ENCODE peak calls at places on chromosome 9, in nine cellular contexts. Q is breast epithelium, Y is fibroblast of pulmonary artery, H is dorsolateral prefrontal cortex, P is bronchial epithelial cell, L is transverse colon, T is mucosa of descending colon, D is AG10803, S is gastrocnemius medialis. R is an unnamed sample.

GRCh38 chr9:6852243-6852963 is 94.6 kb downstream of the KDM4C start:
- DNase-seq in D (peak; percentile 37), L (no peak), H (no peak), P (peak; percentile 51), Q (no peak), Y (peak; percentile 62), S (no peak), T (no peak), R (no peak)

GRCh38 chr9:94144394-94144793 is 60.1 kb downstream of the PTPDC1 start:
- DNase-seq in Y (peak; percentile 84), L (no peak), H (no peak), Q (no peak), P (no peak), T (no peak), D (peak; percentile 60), S (no peak), R (no peak)

GRCh38 chr9:86965627-86966395 is 18.5 kb upstream of the GAS1 start:
- DNase-seq in Q (no peak), S (no peak), H (no peak), P (no peak), D (peak; percentile 80), T (no peak), L (no peak), Y (peak; percentile 88), R (no peak)

GRCh38 chr9:74025402-74025894 is 471.7 kb upstream of the RORB start:
- DNase-seq in D (peak; percentile 48), S (no peak), P (peak; percentile 66), H (no peak), L (no peak), T (no peak), Q (no peak), Y (peak; percentile 22), R (no peak)

GRCh38 chr9:137836151-137836830 is 41.3 kb upstream of the CACNA1B start:
- DNase-seq in P (no peak), D (no peak), Y (no peak), L (no peak), T (no peak), H (no peak), Q (no peak), S (no peak), R (peak; percentile 76)

GRCh38 chr9:137454506-137455360 is 4.4 kb downstream of the NSMF start:
- DNase-seq in Q (no peak), S (no peak), L (peak; percentile 73), Y (no peak), D (peak; percentile 18), P (no peak), H (no peak), T (peak; percentile 80), R (peak; percentile 80)

GRCh38 chr9:101398335-101398929 is at the start of the genes MRPL50 and ZNF189:
- DNase-seq in S (peak; percentile 99), Y (peak; percentile 99), T (peak; percentile 98), L (peak; percentile 98), D (peak; percentile 99), Q (peak; percentile 97), P (peak; percentile 97), H (peak; percentile 98), R (peak; percentile 99)

GRCh38 chr9:129102791-129103594 is 7.6 kb downstream of the CRAT start:
- DNase-seq in Q (no peak), Y (peak; percentile 52), T (no peak), D (peak; percentile 55), L (peak; percentile 52), S (peak; percentile 46), H (no peak), P (peak; percentile 59), R (no peak)

GRCh38 chr9:106420511-106420944 is 442.4 kb upstream of the ZNF462 start:
- DNase-seq in P (peak; percentile 57), Q (no peak), S (no peak), H (no peak), D (peak; percentile 85), T (no peak), L (no peak), Y (no peak), R (no peak)

GRCh38 chr9:125262217-125262991 is 778 bp downstream of the GAPVD1 start:
- DNase-seq in P (no peak), T (no peak), Q (no peak), L (no peak), D (no peak), H (no peak), S (no peak), Y (no peak), R (no peak)

GRCh38 chr9:137116728-137117127 is 2.2 kb upstream of the DPP7 start:
- DNase-seq in L (no peak), Y (peak; percentile 23), Q (no peak), T (no peak), P (no peak), D (no peak), H (no peak), S (no peak), R (no peak)

GRCh38 chr9:2726620-2727335 is 9.5 kb downstream of the KCNV2 start:
- DNase-seq in Q (no peak), S (no peak), T (no peak), H (no peak), D (peak; percentile 21), P (peak; percentile 72), L (no peak), Y (peak; percentile 35), R (no peak)

GRCh38 chr9:38389313-38389712 is 3.2 kb upstream of the ALDH1B1 start:
- DNase-seq in P (no peak), S (no peak), H (no peak), Y (peak; percentile 33), T (no peak), L (no peak), D (peak; percentile 45), Q (no peak), R (no peak)

GRCh38 chr9:127142291-127142690 is 19.9 kb upstream of the ANGPTL2 start:
- DNase-seq in L (no peak), P (no peak), D (no peak), T (no peak), S (no peak), Q (no peak), H (no peak), Y (no peak), R (no peak)

GRCh38 chr9:23824241-23825142 is 1.5 kb downstream of the ELAVL2 start:
- DNase-seq in L (peak; percentile 20), P (peak; percentile 16), H (no peak), T (peak; percentile 46), S (no peak), Q (no peak), Y (no peak), D (peak; percentile 2), R (no peak)

GRCh38 chr9:101486693-101487442 is 46.8 kb upstream of the RNF20 start:
- DNase-seq in Y (peak; percentile 29), Q (no peak), T (peak; percentile 74), D (peak; percentile 63), S (no peak), L (peak; percentile 68), H (peak; percentile 67), P (peak; percentile 59), R (peak; percentile 81)

GRCh38 chr9:125805057-125805456 is 57.9 kb downstream of the PBX3 start:
- DNase-seq in T (no peak), H (no peak), L (no peak), Q (no peak), D (peak; percentile 93), P (no peak), S (no peak), Y (peak; percentile 50), R (no peak)

GRCh38 chr9:14180077-14180941 is 133.6 kb downstream of the NFIB start:
- DNase-seq in P (no peak), H (no peak), Y (peak; percentile 34), Q (no peak), D (no peak), L (peak; percentile 35), T (peak; percentile 48), S (no peak), R (no peak)

GRCh38 chr9:21404146-21404545 is 4.8 kb upstream of the IFNA8 start:
- DNase-seq in D (peak; percentile 57), Q (no peak), H (no peak), T (no peak), S (no peak), P (no peak), Y (no peak), L (no peak), R (no peak)

GRCh38 chr9:21398955-21399489 is 9.9 kb upstream of the IFNA8 start:
- DNase-seq in T (no peak), S (no peak), Q (no peak), H (no peak), D (no peak), Y (no peak), L (no peak), P (no peak), R (no peak)

GRCh38 chr9:21402387-21403247 is 6.3 kb upstream of the IFNA8 start:
- DNase-seq in Y (no peak), P (no peak), D (no peak), S (no peak), Q (no peak), L (no peak), H (peak; percentile 40), T (peak; percentile 48), R (peak; percentile 72)
- H3K4me3 ChIP-seq in Y (no peak overlapping the region), P (no peak overlapping the region), D (peak overlapping the region; percentile 47), S (peak overlapping the region; percentile 48), Q (peak overlapping the region; percentile 54), L (peak overlapping the region; percentile 15), H (peak overlapping the region; percentile 67), T (no peak overlapping the region), R (no peak overlapping the region)

GRCh38 chr9:131234799-131235479 is 41.4 kb downstream of the FAM78A start:
- DNase-seq in L (no peak), P (no peak), S (no peak), H (no peak), T (no peak), Q (no peak), Y (no peak), D (no peak), R (no peak)
- TF ChIP-seq CTCF in L (no peak), P (no peak), S (no peak), H (no peak), T (no peak), Q (no peak), Y (no peak), D (no peak), R (no peak)

DNA sequence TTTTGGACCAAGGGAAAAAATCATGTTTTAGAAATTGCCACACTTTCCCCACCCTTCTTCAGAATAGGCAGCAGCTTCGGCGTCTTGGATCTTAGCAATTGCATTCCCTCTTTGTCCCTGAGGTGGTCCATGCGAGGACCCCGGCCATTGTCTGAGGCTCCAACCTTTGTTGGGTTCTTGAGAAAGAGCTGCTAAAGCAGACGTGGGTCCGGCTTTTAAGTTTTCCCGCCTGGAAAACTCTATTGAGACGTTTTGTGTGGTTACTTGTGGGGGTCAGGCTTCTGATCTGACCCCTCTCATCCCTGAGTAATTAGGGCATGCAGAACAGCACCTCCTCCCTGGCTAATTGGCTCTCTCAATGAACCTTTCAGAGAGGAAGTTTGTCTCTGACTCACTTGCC is 509.6 kb upstream of the TNC start:
- DNase-seq in Y (no peak), H (no peak), P (no peak), T (no peak), L (no peak), D (no peak), Q (no peak), S (no peak), R (no peak)
- H3K4me3 ChIP-seq in Y (no peak overlapping the region), H (no peak overlapping the region), P (no peak overlapping the region), T (no peak overlapping the region), L (no peak overlapping the region), D (no peak overlapping the region), Q (no peak overlapping the region), S (no peak overlapping the region), R (no peak overlapping the region)

DNA sequence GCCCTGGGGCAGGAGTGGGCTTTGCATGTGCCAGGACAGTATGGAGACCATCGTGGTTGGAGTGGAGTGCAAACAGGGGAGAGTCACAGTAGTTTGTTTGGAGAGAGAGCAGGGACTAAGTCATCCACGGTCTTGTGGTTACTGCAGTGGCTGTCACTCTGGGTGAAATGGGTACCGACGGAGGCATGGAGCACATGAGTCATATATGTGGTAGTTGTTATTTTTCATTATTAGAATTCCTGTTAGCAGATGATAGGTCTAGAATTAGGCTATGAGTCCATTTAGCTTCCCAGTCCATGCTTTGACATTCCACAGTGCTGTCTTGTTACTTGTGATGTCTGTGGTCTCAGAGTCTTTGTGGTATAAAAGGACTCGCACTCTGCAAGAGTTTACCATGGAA is 303.9 kb downstream of the DMRT2 start:
- DNase-seq in P (peak; percentile 24), Y (no peak), Q (no peak), S (no peak), L (no peak), H (no peak), T (no peak), D (no peak), R (no peak)
- TF ChIP-seq CTCF in P (no peak), Y (no peak), Q (no peak), S (no peak), L (no peak), H (no peak), T (no peak), D (no peak), R (no peak)